ENCODE peak calls at places on chromosome 11, in eight cellular contexts. N, V, Y, B, E, J, H and O are unnamed samples. For H3K4me1 and H3K36me3, the result is how much of the 10 kb centered on the place peaks cover.

GRCh38 chr11:28690746-28691145 is 582.6 kb downstream of the METTL15 start:
- DNase-seq in Y (no peak), N (no peak), J (no peak), V (no peak), B (peak), H (no peak), E (no peak), O (no peak)

GRCh38 chr11:116787436-116787785 is 412 bp downstream of the ZPR1 start:
- DNase-seq in N (no peak), Y (no peak), J (no peak), E (no peak), B (peak), V (no peak), H (no peak), O (no peak)

GRCh38 chr11:16669799-16670415 is 68.5 kb upstream of the C11orf58 start:
- DNase-seq in N (no peak), Y (peak), V (no peak), J (no peak), H (peak), B (peak), E (no peak), O (no peak)

GRCh38 chr11:64643258-64643881 is 52.4 kb downstream of the SLC22A12 start:
- DNase-seq in Y (no peak), E (no peak), H (no peak), J (no peak), V (no peak), N (no peak), B (peak), O (no peak)

GRCh38 chr11:115919341-115920086 is 415.3 kb upstream of the CADM1 start:
- DNase-seq in N (no peak), H (no peak), Y (no peak), V (no peak), J (no peak), E (no peak), B (no peak), O (no peak)

GRCh38 chr11:129795089-129795488 is 20.6 kb upstream of the TMEM45B start:
- DNase-seq in Y (no peak), B (no peak), N (no peak), H (no peak), V (no peak), E (no peak), J (no peak), O (no peak)

GRCh38 chr11:111745719-111746504 is 20.3 kb downstream of the PPP2R1B start:
- DNase-seq in N (no peak), J (no peak), V (no peak), E (no peak), B (peak), H (no peak), Y (no peak), O (no peak)

GRCh38 chr11:75280770-75281468 is 40.3 kb downstream of the TPBGL start:
- DNase-seq in N (no peak), Y (no peak), E (no peak), B (no peak), V (no peak), J (no peak), H (no peak), O (peak)

GRCh38 chr11:3956748-3957147 is 101.3 kb downstream of the STIM1 start:
- DNase-seq in B (no peak), Y (no peak), H (no peak), N (no peak), E (no peak), J (no peak), V (no peak), O (no peak)
- H3K4me1 ChIP-seq in B (under half), Y (under half), H (under half), N (half or more), E (under half), J (under half), V (under half), O (under half)

GRCh38 chr11:9269492-9270030 is 4.4 kb upstream of the DENND5A start:
- DNase-seq in Y (no peak), V (no peak), J (no peak), N (no peak), E (no peak), B (peak), H (no peak), O (peak)
- H3K36me3 ChIP-seq in Y (under half), V (under half), J (under half), N (under half), E (under half), B (under half), H (under half), O (under half)

GRCh38 chr11:113894421-113894996 is 10.1 kb upstream of the HTR3B start:
- DNase-seq in J (no peak), E (no peak), V (no peak), Y (no peak), B (no peak), N (no peak), H (no peak), O (no peak)

GRCh38 chr11:113885897-113886296 is 10.5 kb upstream of the USP28 start:
- DNase-seq in J (no peak), N (no peak), E (no peak), Y (no peak), H (no peak), V (no peak), B (no peak), O (no peak)

GRCh38 chr11:113884361-113884836 is 9.0 kb upstream of the USP28 start:
- DNase-seq in J (no peak), B (peak), H (no peak), V (no peak), E (no peak), Y (no peak), N (no peak), O (no peak)

DNA sequence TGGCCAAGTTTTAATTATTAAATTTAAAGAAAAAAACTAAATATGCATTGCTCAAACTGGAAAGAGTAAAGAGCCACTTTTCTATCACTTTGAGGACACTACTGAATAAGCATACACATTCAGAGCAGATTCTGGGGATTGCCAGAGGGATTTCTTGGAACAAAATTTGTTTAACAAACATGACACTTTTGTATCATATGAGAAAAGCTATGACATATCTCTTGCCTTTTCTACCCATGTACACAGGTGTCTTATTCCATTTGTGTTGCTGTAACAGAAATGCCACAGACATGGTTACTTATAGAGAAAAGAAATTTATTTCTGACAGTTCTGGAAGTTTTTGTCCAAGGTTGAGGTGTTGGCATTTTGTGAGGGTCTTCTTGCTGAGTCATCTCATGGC is 13.5 kb upstream of the USP28 start:
- DNase-seq in N (no peak), B (no peak), Y (no peak), V (no peak), J (no peak), E (no peak), H (no peak), O (no peak)
- H3K4me1 ChIP-seq in N (under half), B (under half), Y (under half), V (under half), J (under half), E (under half), H (under half), O (under half)

GRCh38 chr11:118645066-118645715 is 34.3 kb downstream of the TREH start:
- DNase-seq in J (no peak), V (no peak), H (no peak), E (no peak), Y (no peak), N (no peak), B (no peak), O (no peak)

GRCh38 chr11:118646393-118646792 is 33.1 kb downstream of the TREH start:
- DNase-seq in B (no peak), V (no peak), Y (no peak), E (no peak), H (no peak), J (no peak), N (no peak), O (no peak)

GRCh38 chr11:118649941-118650340 is 29.5 kb downstream of the TREH start:
- DNase-seq in B (no peak), Y (no peak), J (no peak), V (no peak), H (no peak), E (no peak), N (no peak), O (no peak)

GRCh38 chr11:118650366-118650765 is 29.1 kb downstream of the TREH start:
- DNase-seq in V (no peak), H (no peak), Y (no peak), E (no peak), J (no peak), N (no peak), B (no peak), O (no peak)

GRCh38 chr11:118648291-118648690 is 31.2 kb downstream of the TREH start:
- DNase-seq in H (no peak), N (no peak), Y (no peak), V (no peak), J (no peak), B (no peak), E (no peak), O (no peak)
- H3K36me3 ChIP-seq in H (under half), N (under half), Y (half or more), V (half or more), J (under half), B (half or more), E (half or more), O (under half)

GRCh38 chr11:47213985-47214564 is 699 bp upstream of the DDB2 start:
- DNase-seq in V (peak), E (peak), J (peak), Y (peak), H (peak), N (peak), B (peak), O (peak)
- H3K4me1 ChIP-seq in V (under half), E (under half), J (under half), Y (under half), H (under half), N (under half), B (under half), O (under half)

DNA sequence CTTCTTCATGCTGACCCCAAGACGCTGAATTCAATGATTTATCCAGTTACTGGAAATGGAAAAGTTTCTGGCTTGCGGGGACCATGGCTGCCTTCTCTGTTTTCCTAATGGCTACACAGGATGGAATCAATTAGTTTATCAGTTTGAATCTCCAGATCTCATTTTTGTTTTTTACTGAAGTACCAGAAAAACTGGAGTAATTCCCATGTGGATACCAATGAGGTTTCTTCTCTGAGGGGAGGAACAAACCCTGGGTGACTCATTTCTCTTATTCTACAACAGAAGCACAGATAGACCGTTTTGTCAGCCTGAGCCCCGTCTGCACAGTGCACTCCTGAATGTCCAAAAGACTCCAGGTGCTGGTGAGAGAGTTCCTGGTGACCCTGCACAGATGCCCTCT is 3.4 kb downstream of the ZNF195 start:
- DNase-seq in Y (no peak), J (no peak), B (peak), N (no peak), V (no peak), H (no peak), E (no peak), O (no peak)
- H3K36me3 ChIP-seq in Y (half or more), J (under half), B (under half), N (under half), V (under half), H (under half), E (half or more), O (under half)

DNA sequence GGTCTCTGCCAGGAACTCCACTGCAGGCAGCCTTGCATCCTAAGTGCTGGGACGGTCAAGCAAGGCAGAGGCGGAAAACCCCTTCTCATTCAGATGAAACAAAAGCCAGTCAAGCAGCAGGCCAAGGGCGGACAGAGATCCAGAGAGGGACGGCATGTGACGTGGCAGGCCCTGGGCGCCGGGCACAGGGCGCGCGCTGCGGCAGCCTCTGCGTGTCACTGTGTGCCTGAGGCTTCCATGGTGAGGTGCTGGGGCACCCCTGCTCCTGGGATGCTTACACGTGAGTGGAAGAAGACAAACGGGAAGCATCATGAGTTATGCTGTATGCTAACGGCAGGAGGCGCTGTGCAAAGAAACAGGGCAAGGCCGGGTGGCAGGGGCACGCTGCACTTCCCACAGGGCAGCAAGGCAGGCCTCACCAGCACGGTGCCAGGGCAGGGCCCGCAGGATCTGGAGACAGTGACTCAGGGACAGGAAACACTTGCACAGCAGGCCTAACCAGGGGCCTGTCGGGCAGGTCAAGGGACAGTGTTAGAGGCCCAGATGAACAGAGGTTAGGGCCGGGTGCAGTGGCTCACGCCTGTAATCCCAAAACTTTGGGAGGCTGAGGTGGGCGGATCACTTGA is 6.1 kb downstream of the TOLLIP start:
- DNase-seq in J (peak), B (peak), E (no peak), V (no peak), N (no peak), Y (no peak), H (no peak), O (peak)
- H3K4me1 ChIP-seq in J (under half), B (under half), E (under half), V (half or more), N (half or more), Y (under half), H (under half), O (half or more)

GRCh38 chr11:32932196-32932595 is 39.6 kb downstream of the QSER1 start:
- DNase-seq in N (no peak), B (no peak), J (no peak), E (no peak), H (no peak), Y (no peak), V (no peak), O (no peak)
- H3K36me3 ChIP-seq in N (under half), B (under half), J (under half), E (half or more), H (under half), Y (half or more), V (under half), O (under half)

DNA sequence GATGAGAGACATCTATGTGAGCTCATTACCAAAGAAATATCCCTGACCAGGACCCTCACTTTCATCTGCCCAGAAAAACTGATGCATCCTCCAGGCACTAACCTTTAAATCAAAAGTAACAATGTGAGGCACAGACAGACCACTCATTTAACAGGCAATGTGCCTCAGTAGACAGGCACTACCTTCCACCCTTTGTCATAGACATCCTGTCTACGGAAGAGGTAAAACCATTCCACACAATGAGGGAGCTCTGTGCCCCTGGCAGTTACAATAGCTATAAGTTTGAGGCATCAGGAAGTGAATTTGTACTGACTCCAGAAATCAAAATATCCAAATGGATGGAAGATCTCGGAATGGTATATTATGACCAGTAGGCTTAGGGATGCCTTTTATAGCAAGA is 6.7 kb upstream of the CAVIN3 start:
- DNase-seq in N (no peak), V (no peak), H (no peak), Y (no peak), E (no peak), J (no peak), B (no peak), O (no peak)
- H3K4me1 ChIP-seq in N (under half), V (under half), H (under half), Y (under half), E (under half), J (under half), B (under half), O (under half)

GRCh38 chr11:78218707-78219492 is 30.2 kb downstream of the USP35 start:
- DNase-seq in B (no peak), J (no peak), N (no peak), V (no peak), H (no peak), Y (no peak), E (no peak), O (no peak)
- H3K36me3 ChIP-seq in B (half or more), J (under half), N (under half), V (half or more), H (under half), Y (under half), E (half or more), O (under half)